ENCODE peak calls at places on chromosomes 5 and 9, in six cellular contexts. M, F, G, V, L and U are unnamed samples.
A peak's percentile ranks its signal among the peaks of the same experiment; 100 is the strongest.

GRCh38 chr5:107665036-107665435 is 5.7 kb downstream of the EFNA5 start:
- DNase-seq in M (no peak), F (no peak), G (no peak), V (no peak), L (no peak), U (no peak)

GRCh38 chr5:129379406-129379805 is 80.7 kb upstream of the ADAMTS19 start:
- DNase-seq in M (no peak), F (no peak), G (no peak), V (no peak), L (no peak), U (no peak)

GRCh38 chr5:122906768-122907167 is 61.4 kb downstream of the SNX24 start:
- DNase-seq in M (no peak), F (no peak), G (no peak), V (no peak), L (peak; percentile 54), U (no peak)

GRCh38 chr5:78056053-78056452 is 238.4 kb downstream of the AP3B1 start:
- DNase-seq in M (no peak), F (no peak), G (no peak), V (no peak), L (no peak), U (no peak)

GRCh38 chr9:73042155-73042554 is 89.3 kb upstream of the ALDH1A1 start:
- DNase-seq in M (no peak), F (no peak), G (no peak), V (no peak), L (peak; percentile 52), U (no peak)

GRCh38 chr5:93452255-93452654 is 128.8 kb downstream of the NR2F1-AS1 start:
- DNase-seq in M (no peak), F (no peak), G (no peak), V (no peak), L (no peak), U (no peak)

GRCh38 chr9:135036861-135037465 is 50.5 kb upstream of the OLFM1 start:
- DNase-seq in M (no peak), F (no peak), G (no peak), V (no peak), L (no peak), U (no peak)

GRCh38 chr5:69492391-69493234 is at the start of gene OCLN:
- DNase-seq in M (no peak), F (peak; percentile 82), G (peak; percentile 79), V (peak; percentile 85), L (peak; percentile 45), U (no peak)

GRCh38 chr9:93475856-93476255 is 22.5 kb upstream of the FAM120AOS start:
- DNase-seq in M (no peak), F (no peak), G (no peak), V (no peak), L (no peak), U (no peak)

GRCh38 chr5:143224672-143225071 is 178.8 kb downstream of the NR3C1 start:
- DNase-seq in M (no peak), F (no peak), G (no peak), V (no peak), L (no peak), U (no peak)

GRCh38 chr5:168995024-168995423 is 305.9 kb downstream of the SLIT3 start:
- DNase-seq in M (no peak), F (no peak), G (peak; percentile 87), V (no peak), L (no peak), U (no peak)

GRCh38 chr5:140295414-140295813 is 7.5 kb downstream of the PFDN1 start:
- DNase-seq in M (no peak), F (no peak), G (peak; percentile 61), V (peak; percentile 27), L (peak; percentile 93), U (no peak)

GRCh38 chr5:123549256-123549904 is 37.4 kb downstream of the CSNK1G3 start:
- DNase-seq in M (peak; percentile 59), F (no peak), G (no peak), V (peak; percentile 34), L (no peak), U (peak; percentile 54)

GRCh38 chr9:8734760-8735159 is 935.2 kb upstream of the DMAC1 start:
- DNase-seq in M (no peak), F (no peak), G (peak; percentile 44), V (no peak), L (no peak), U (no peak)

GRCh38 chr5:68074048-68074632 is 141.4 kb upstream of the PIK3R1 start:
- DNase-seq in M (no peak), F (no peak), G (no peak), V (no peak), L (no peak), U (no peak)

GRCh38 chr5:133825631-133826289 is 142.7 kb downstream of the C5orf15 start:
- DNase-seq in M (peak; percentile 11), F (no peak), G (no peak), V (no peak), L (no peak), U (no peak)

GRCh38 chr5:149855371-149855770 is 89.2 kb downstream of the PDE6A start:
- DNase-seq in M (no peak), F (no peak), G (no peak), V (no peak), L (no peak), U (no peak)

GRCh38 chr5:42951169-42951846 is 88.8 kb downstream of the ANXA2R start:
- DNase-seq in M (peak; percentile 70), F (peak; percentile 63), G (no peak), V (peak; percentile 59), L (peak; percentile 77), U (peak; percentile 71)

GRCh38 chr5:9015937-9016270 is 530.0 kb downstream of the SEMA5A start:
- DNase-seq in M (no peak), F (no peak), G (no peak), V (no peak), L (peak; percentile 32), U (no peak)

GRCh38 chr5:3818612-3819011 is 223.0 kb downstream of the IRX1 start:
- DNase-seq in M (no peak), F (no peak), G (no peak), V (no peak), L (no peak), U (no peak)

GRCh38 chr5:1507457-1507856 is 16.3 kb downstream of the LPCAT1 start:
- DNase-seq in M (no peak), F (peak; percentile 78), G (no peak), V (no peak), L (no peak), U (no peak)

GRCh38 chr5:1509346-1510085 is 14.2 kb downstream of the LPCAT1 start:
- DNase-seq in M (no peak), F (peak; percentile 30), G (no peak), V (no peak), L (no peak), U (no peak)

GRCh38 chr5:1507961-1508678 is 15.6 kb downstream of the LPCAT1 start:
- DNase-seq in M (no peak), F (peak; percentile 37), G (no peak), V (peak; percentile 3), L (no peak), U (no peak)

GRCh38 chr5:1510151-1510561 is 13.6 kb downstream of the LPCAT1 start:
- DNase-seq in M (no peak), F (no peak), G (no peak), V (peak; percentile 3), L (no peak), U (no peak)

DNA sequence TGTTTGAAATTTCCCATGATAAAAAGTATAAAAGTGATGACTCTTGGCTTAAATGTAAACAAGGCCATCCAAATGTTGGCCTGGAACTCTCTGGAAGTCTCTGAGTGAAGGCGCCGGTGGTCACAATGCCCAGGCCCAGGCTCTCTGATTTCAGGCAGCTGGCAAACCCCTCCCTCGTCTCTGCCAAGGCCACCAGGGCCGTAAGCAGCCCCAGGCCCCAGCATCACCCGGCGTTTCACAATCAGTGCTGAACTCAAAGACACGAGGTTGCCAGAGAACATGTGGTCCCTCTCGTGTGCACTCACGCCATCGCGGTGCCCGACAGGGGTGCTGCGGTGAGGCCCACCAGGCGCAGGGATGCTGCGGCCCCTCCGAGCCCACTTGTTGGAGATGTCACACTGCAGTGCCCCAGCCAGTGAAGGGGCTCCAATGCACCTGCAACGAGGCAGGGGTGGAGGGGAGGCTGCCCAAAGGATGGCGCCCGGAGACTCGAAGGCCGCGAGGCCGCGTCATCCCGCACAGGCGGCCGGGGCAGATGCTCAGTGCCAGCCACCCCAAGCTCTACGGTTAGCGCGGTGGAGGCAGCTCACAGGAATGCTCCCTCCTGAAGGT is 15.0 kb downstream of the LPCAT1 start:
- DNase-seq in M (no peak), F (peak; percentile 44), G (no peak), V (peak; percentile 4), L (no peak), U (no peak)
- H3K4me1 ChIP-seq in M (peaks cover 23% of the 10 kb centered on the region), F (peaks cover 52% of the 10 kb centered on the region), G (peaks cover 22% of the 10 kb centered on the region), V (no peaks in the 10 kb centered on the region), L (peaks cover 11% of the 10 kb centered on the region), U (no peaks in the 10 kb centered on the region)

GRCh38 chr5:87127426-87127825 is 140.3 kb upstream of the RASA1 start:
- DNase-seq in M (no peak), F (no peak), G (no peak), V (no peak), L (peak; percentile 87), U (no peak)
- H3K27ac ChIP-seq in M (no peak overlapping the region), F (no peak overlapping the region), G (no peak overlapping the region), V (no peak overlapping the region), L (peak overlapping the region; percentile 79), U (no peak overlapping the region)

GRCh38 chr5:132489051-132489770 is 1.4 kb downstream of the IRF1 start:
- DNase-seq in M (no peak), F (no peak), G (no peak), V (peak; percentile 32), L (no peak), U (peak; percentile 0)
- H3K4me3 ChIP-seq in M (peak overlapping the region; percentile 88), F (peak overlapping the region; percentile 78), G (peak overlapping the region; percentile 83), V (peak overlapping the region; percentile 87), L (peak overlapping the region; percentile 91), U (peak overlapping the region; percentile 97)

GRCh38 chr5:36881304-36881703 is 4.7 kb downstream of the NIPBL start:
- DNase-seq in M (no peak), F (no peak), G (no peak), V (no peak), L (no peak), U (no peak)
- H3K4me1 ChIP-seq in M (peaks cover 56% of the 10 kb centered on the region), F (peaks cover 56% of the 10 kb centered on the region), G (peaks cover 21% of the 10 kb centered on the region), V (peaks cover 37% of the 10 kb centered on the region), L (peaks cover 31% of the 10 kb centered on the region), U (peaks cover 21% of the 10 kb centered on the region)

DNA sequence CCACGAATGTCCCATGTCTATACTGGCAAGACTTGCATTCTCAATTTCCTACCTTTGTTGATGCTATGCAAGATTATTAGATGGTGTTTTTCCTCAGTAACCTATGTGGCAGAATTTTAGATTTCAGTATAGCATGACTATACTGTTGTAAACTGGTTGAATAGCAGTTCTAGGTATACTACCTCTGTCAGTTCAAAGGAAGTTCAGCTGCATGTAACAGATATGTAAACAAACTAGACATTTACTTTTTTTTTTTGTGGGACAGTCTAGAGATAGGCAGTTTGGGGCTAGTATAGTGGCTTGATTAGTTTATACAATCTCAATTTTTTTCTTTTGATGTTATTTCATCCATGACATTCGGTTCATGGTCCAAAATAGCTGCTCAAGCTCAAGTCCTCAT is 97.6 kb upstream of the GRIN3A start:
- DNase-seq in M (no peak), F (no peak), G (no peak), V (no peak), L (no peak), U (no peak)
- H3K27ac ChIP-seq in M (no peak overlapping the region), F (no peak overlapping the region), G (no peak overlapping the region), V (no peak overlapping the region), L (no peak overlapping the region), U (no peak overlapping the region)